ENCODE peak calls at places on chromosomes 7 and 10, in four cellular contexts. One of them, this sample, is unnamed.

GRCh38 chr7:140707132-140707531 is 10.6 kb downstream of the NDUFB2 start:
- DNase-seq in foreskin fibroblast: no peak
- DNase-seq in prostate gland: no peak
- DNase-seq in neural crest cell: no peak
- DNase-seq in this sample: no peak

GRCh38 chr7:65980478-65981250 is 1.3 kb downstream of the GUSB start:
- DNase-seq in prostate gland: no peak
- DNase-seq in neural crest cell: no peak
- DNase-seq in foreskin fibroblast: peak; percentile 37
- DNase-seq in this sample: peak; percentile 4

GRCh38 chr7:26675143-26675887 is 189.1 kb downstream of the SKAP2 start:
- DNase-seq in neural crest cell: no peak
- DNase-seq in prostate gland: no peak
- DNase-seq in foreskin fibroblast: peak; percentile 67
- DNase-seq in this sample: peak; percentile 37

GRCh38 chr7:106018566-106019338 is 55.7 kb downstream of the CDHR3 start:
- DNase-seq in foreskin fibroblast: peak; percentile 34
- DNase-seq in prostate gland: no peak
- DNase-seq in neural crest cell: no peak
- DNase-seq in this sample: no peak

GRCh38 chr7:127177156-127177555 is 75.6 kb downstream of the GRM8 start:
- DNase-seq in prostate gland: no peak
- DNase-seq in foreskin fibroblast: no peak
- DNase-seq in neural crest cell: no peak
- DNase-seq in this sample: no peak

GRCh38 chr10:69119896-69120295 is 4.1 kb upstream of the VPS26A start:
- DNase-seq in neural crest cell: no peak
- DNase-seq in foreskin fibroblast: no peak
- DNase-seq in prostate gland: no peak
- DNase-seq in this sample: no peak

GRCh38 chr10:6543431-6544005 is 36.6 kb downstream of the PRKCQ start:
- DNase-seq in neural crest cell: no peak
- DNase-seq in prostate gland: no peak
- DNase-seq in foreskin fibroblast: no peak
- DNase-seq in this sample: no peak

GRCh38 chr7:112069879-112070321 is 136.3 kb downstream of the DOCK4 start:
- DNase-seq in foreskin fibroblast: peak; percentile 63
- DNase-seq in neural crest cell: no peak
- DNase-seq in prostate gland: no peak
- DNase-seq in this sample: no peak

GRCh38 chr7:20798694-20799121 is 12.0 kb upstream of the SP8 start:
- DNase-seq in prostate gland: no peak
- DNase-seq in foreskin fibroblast: peak; percentile 5
- DNase-seq in neural crest cell: no peak
- DNase-seq in this sample: no peak

GRCh38 chr10:97426776-97427570 is 982 bp downstream of the PGAM1 start:
- DNase-seq in neural crest cell: no peak
- DNase-seq in prostate gland: no peak
- DNase-seq in foreskin fibroblast: peak; percentile 50
- DNase-seq in this sample: no peak

GRCh38 chr7:24939406-24939805 is 40.6 kb downstream of the OSBPL3 start:
- DNase-seq in neural crest cell: no peak
- DNase-seq in foreskin fibroblast: no peak
- DNase-seq in prostate gland: no peak
- DNase-seq in this sample: no peak

GRCh38 chr7:47285860-47286491 is 295.9 kb downstream of the TNS3 start:
- DNase-seq in prostate gland: no peak
- DNase-seq in neural crest cell: no peak
- DNase-seq in foreskin fibroblast: peak; percentile 92
- DNase-seq in this sample: peak; percentile 75

GRCh38 chr7:37141742-37142141 is 306.9 kb downstream of the ELMO1 start:
- DNase-seq in neural crest cell: no peak
- DNase-seq in foreskin fibroblast: no peak
- DNase-seq in prostate gland: no peak
- DNase-seq in this sample: no peak
- TF ChIP-seq CTCF in neural crest cell: no peak
- TF ChIP-seq CTCF in foreskin fibroblast: no peak
- TF ChIP-seq CTCF in prostate gland: no peak
- TF ChIP-seq CTCF in this sample: no peak

DNA sequence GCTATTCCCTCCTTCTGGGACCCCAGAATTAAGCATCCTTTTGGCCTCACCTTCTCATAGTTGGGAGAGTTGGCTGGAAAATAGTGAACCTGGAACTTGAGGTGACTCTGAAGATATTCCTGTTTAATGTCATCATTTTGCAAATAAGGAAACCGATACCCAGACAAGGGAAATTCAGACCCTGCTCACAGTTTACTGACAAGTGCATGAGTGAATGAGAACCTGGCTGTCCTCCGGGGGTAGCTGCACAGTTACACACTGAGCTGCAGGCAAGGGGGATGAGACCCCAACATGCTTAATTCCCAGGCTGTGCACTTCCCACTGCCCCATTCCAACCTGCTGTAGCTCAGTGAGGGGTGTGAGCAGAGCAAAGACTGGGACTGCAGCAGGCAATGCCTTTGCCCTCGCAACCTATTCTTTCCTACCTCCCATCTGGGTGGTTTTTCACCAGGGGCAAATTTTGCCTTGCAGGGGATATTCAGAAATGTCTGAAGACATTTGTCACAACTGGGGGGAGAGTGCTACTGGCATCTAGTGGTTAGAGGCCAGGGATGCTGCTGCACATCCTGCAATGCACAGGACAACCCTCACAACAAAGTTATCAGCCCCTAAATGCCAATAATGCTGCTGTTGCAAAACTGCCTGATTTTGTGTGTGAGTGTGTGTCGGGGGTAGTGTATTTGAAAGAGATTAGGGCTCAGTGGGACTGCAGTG is 136.2 kb downstream of the SORCS3 start:
- DNase-seq in neural crest cell: no peak
- DNase-seq in foreskin fibroblast: no peak
- DNase-seq in prostate gland: no peak
- DNase-seq in this sample: no peak
- TF ChIP-seq CTCF in neural crest cell: peak; percentile 29
- TF ChIP-seq CTCF in foreskin fibroblast: no peak
- TF ChIP-seq CTCF in prostate gland: no peak
- TF ChIP-seq CTCF in this sample: no peak

GRCh38 chr10:58514102-58514472 is 1.4 kb downstream of the BICC1 start:
- DNase-seq in prostate gland: no peak
- DNase-seq in foreskin fibroblast: peak; percentile 13
- DNase-seq in neural crest cell: no peak
- DNase-seq in this sample: no peak

GRCh38 chr10:58517481-58518355 is 5.0 kb downstream of the BICC1 start:
- DNase-seq in prostate gland: no peak
- DNase-seq in neural crest cell: no peak
- DNase-seq in foreskin fibroblast: no peak
- DNase-seq in this sample: no peak

GRCh38 chr10:58517071-58517470 is 4.4 kb downstream of the BICC1 start:
- DNase-seq in foreskin fibroblast: no peak
- DNase-seq in neural crest cell: no peak
- DNase-seq in prostate gland: no peak
- DNase-seq in this sample: no peak

GRCh38 chr10:58515296-58515956 is 2.8 kb downstream of the BICC1 start:
- DNase-seq in foreskin fibroblast: no peak
- DNase-seq in prostate gland: no peak
- DNase-seq in neural crest cell: no peak
- DNase-seq in this sample: no peak

DNA sequence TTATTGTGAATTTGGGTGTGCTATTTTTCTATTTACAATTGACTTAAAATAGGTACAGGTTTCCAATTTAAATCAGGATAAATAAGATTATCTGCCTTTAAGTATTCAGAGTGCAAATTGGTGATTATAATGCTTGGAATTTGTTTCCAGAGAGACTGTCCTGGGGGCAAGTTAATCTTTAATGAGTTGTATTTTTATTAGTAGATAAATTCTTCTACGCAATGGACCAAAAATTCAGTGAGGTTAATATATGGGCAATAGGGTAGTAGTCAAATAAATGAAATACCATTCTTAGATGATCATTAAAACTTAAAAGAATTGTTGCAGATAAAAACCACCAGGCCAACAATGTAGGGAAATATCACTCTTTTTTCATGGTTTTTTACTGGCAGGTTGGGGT is 3.4 kb downstream of the BICC1 start:
- DNase-seq in foreskin fibroblast: no peak
- DNase-seq in neural crest cell: no peak
- DNase-seq in prostate gland: no peak
- DNase-seq in this sample: peak; percentile 51
- TF ChIP-seq CTCF in foreskin fibroblast: no peak
- TF ChIP-seq CTCF in neural crest cell: no peak
- TF ChIP-seq CTCF in prostate gland: no peak
- TF ChIP-seq CTCF in this sample: no peak

GRCh38 chr7:12641196-12641595 is 46.2 kb upstream of the ARL4A start:
- DNase-seq in foreskin fibroblast: no peak
- DNase-seq in prostate gland: no peak
- DNase-seq in neural crest cell: no peak
- DNase-seq in this sample: no peak

GRCh38 chr7:12637328-12637727 is 50.1 kb upstream of the ARL4A start:
- DNase-seq in prostate gland: no peak
- DNase-seq in foreskin fibroblast: no peak
- DNase-seq in neural crest cell: no peak
- DNase-seq in this sample: no peak

GRCh38 chr7:12637819-12638592 is 49.4 kb upstream of the ARL4A start:
- DNase-seq in prostate gland: no peak
- DNase-seq in foreskin fibroblast: peak; percentile 63
- DNase-seq in neural crest cell: no peak
- DNase-seq in this sample: no peak

GRCh38 chr7:12640299-12641096 is 46.9 kb upstream of the ARL4A start:
- DNase-seq in neural crest cell: no peak
- DNase-seq in prostate gland: no peak
- DNase-seq in foreskin fibroblast: no peak
- DNase-seq in this sample: no peak

GRCh38 chr7:12638851-12639467 is 48.5 kb upstream of the ARL4A start:
- DNase-seq in neural crest cell: no peak
- DNase-seq in prostate gland: no peak
- DNase-seq in foreskin fibroblast: peak; percentile 50
- DNase-seq in this sample: peak; percentile 56
- TF ChIP-seq CTCF in neural crest cell: peak; percentile 83
- TF ChIP-seq CTCF in prostate gland: peak; percentile 63
- TF ChIP-seq CTCF in foreskin fibroblast: peak; percentile 34
- TF ChIP-seq CTCF in this sample: peak; percentile 89

GRCh38 chr10:122981066-122981464 is 864 bp downstream of the PSTK start:
- DNase-seq in prostate gland: no peak
- DNase-seq in foreskin fibroblast: peak; percentile 71
- DNase-seq in neural crest cell: no peak
- DNase-seq in this sample: peak; percentile 60
- TF ChIP-seq CTCF in prostate gland: peak; percentile 23
- TF ChIP-seq CTCF in foreskin fibroblast: peak; percentile 43
- TF ChIP-seq CTCF in neural crest cell: peak; percentile 50
- TF ChIP-seq CTCF in this sample: peak; percentile 76

GRCh38 chr10:51698473-51699063 is 827 bp downstream of the CSTF2T start:
- DNase-seq in neural crest cell: no peak
- DNase-seq in prostate gland: no peak
- DNase-seq in foreskin fibroblast: no peak
- DNase-seq in this sample: no peak

GRCh38 chr10:51696251-51696650 is 3.1 kb downstream of the CSTF2T start:
- DNase-seq in foreskin fibroblast: no peak
- DNase-seq in prostate gland: no peak
- DNase-seq in neural crest cell: no peak
- DNase-seq in this sample: no peak

GRCh38 chr10:51700228-51700835 is 937 bp upstream of the CSTF2T start:
- DNase-seq in neural crest cell: no peak
- DNase-seq in prostate gland: peak; percentile 63
- DNase-seq in foreskin fibroblast: no peak
- DNase-seq in this sample: no peak

GRCh38 chr10:51699145-51699474 is 285 bp downstream of the CSTF2T start:
- DNase-seq in neural crest cell: no peak
- DNase-seq in foreskin fibroblast: no peak
- DNase-seq in prostate gland: no peak
- DNase-seq in this sample: no peak

DNA sequence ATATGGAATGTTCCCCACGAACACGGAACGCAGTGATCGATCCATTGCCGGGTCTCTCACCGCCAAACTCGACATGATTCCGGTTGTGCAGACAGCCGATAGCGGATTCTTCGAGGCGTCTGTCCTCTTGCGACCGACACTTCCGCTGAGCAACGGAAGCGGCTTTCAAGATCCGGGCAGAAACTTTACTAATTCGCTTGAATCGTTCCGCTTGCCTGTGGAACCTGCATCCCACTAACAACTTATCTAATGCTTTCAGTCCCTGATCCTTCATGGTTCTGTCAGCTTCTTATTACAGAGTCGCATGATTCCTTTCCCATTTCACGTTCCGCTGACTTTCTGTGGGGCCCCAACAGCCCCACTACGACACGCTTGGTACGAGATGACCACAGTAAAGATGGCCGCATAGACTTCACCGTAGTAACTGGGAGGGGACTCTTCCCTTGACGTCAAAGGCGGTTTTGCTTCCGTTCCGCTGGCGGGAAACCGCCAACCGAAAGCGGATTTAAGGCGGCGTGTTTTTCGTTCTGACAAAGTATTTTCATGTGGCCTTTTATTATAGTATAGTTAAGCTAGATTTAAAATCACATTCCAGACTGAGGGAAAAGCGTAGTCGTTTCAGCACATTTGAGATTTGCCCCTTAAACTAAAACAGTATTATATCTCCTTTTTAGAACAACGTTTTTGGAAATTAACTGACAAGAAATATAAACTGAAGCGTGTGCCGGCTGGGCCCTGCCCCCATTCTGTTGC is at the start of gene CSTF2T:
- DNase-seq in prostate gland: peak; percentile 89
- DNase-seq in foreskin fibroblast: peak; percentile 95
- DNase-seq in neural crest cell: peak; percentile 78
- DNase-seq in this sample: peak; percentile 85
- TF ChIP-seq CTCF in prostate gland: no peak
- TF ChIP-seq CTCF in foreskin fibroblast: no peak
- TF ChIP-seq CTCF in neural crest cell: no peak
- TF ChIP-seq CTCF in this sample: no peak

DNA sequence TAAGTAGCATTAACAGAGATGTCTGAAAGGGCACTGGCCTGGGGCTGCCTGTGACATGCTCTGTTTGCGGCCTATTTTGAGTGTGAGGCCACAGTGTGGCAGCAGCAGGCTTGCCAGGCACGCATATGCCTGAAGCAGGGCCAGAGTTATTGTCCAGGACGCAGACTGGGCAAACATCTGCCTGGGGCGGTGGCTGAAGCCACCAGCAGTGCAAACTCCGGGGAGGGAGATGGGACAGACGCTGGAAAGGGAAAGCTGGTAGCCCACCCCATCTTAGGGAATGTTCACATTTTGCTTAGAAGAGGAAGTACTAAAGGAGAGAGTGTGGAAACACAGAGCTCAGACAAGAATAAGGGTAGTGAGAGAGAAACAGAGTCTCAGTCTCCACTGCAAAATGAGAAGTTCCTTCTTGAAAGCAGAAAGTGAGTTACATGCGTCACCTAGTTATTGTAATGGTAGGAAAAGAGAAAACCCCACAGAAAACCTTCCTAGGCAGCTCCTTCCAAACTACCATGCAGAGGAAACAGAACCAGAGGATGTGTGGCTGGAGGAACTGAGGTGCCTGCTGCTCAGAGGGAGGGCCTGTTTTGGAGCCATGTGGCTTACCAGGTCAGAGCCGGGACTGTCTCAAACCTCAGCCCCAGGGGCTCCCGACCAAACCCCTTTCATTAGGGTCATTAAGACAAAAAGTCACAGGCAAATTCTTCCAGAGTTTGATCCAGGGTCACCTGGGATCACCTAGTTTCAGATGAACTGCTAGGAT is 14.5 kb downstream of the AKR1B1 start:
- DNase-seq in foreskin fibroblast: peak; percentile 77
- DNase-seq in prostate gland: peak; percentile 24
- DNase-seq in neural crest cell: no peak
- DNase-seq in this sample: no peak
- TF ChIP-seq CTCF in foreskin fibroblast: no peak
- TF ChIP-seq CTCF in prostate gland: no peak
- TF ChIP-seq CTCF in neural crest cell: no peak
- TF ChIP-seq CTCF in this sample: peak; percentile 27

This sample was measured in HFFc6.